ENCODE peak calls at places on chromosomes 3 and 15, in ten cellular contexts. W, M, P, H, A, F, L, Q, V and X are unnamed samples.

GRCh38 chr15:100266166-100266565 is 75.6 kb downstream of the ADAMTS17 start:
- DNase-seq in W (no peak), M (no peak), P (no peak), H (no peak), A (no peak), F (no peak), L (no peak), Q (peak), V (no peak), X (no peak)

GRCh38 chr15:57440799-57441198 is 64.5 kb downstream of the CGNL1 start:
- DNase-seq in W (no peak), M (peak), P (peak), H (no peak), A (no peak), F (no peak), L (peak), Q (no peak), V (peak), X (no peak)

GRCh38 chr15:70133296-70133695 is 35.6 kb upstream of the TLE3 start:
- DNase-seq in W (no peak), M (no peak), P (no peak), H (no peak), A (no peak), F (no peak), L (no peak), Q (no peak), V (no peak), X (no peak)

GRCh38 chr15:38216763-38217162 is 35.9 kb upstream of the SPRED1 start:
- DNase-seq in W (no peak), M (no peak), P (no peak), H (no peak), A (no peak), F (no peak), L (peak), Q (no peak), V (no peak), X (no peak)

GRCh38 chr3:87196879-87197278 is 30.2 kb upstream of the CHMP2B start:
- DNase-seq in W (no peak), M (no peak), P (no peak), H (no peak), A (no peak), F (no peak), L (no peak), Q (no peak), V (no peak), X (no peak)

GRCh38 chr3:35484939-35485605 is 154.3 kb upstream of the ARPP21 start:
- DNase-seq in W (no peak), M (no peak), P (no peak), H (no peak), A (no peak), F (no peak), L (no peak), Q (no peak), V (no peak), X (no peak)

GRCh38 chr3:23805881-23806321 is at the start of gene UBE2E1:
- DNase-seq in W (peak), M (peak), P (peak), H (peak), A (peak), F (peak), L (peak), Q (peak), V (peak), X (peak)

GRCh38 chr15:78220713-78221112 is 13.7 kb downstream of the ACSBG1 start:
- DNase-seq in W (no peak), M (no peak), P (no peak), H (no peak), A (no peak), F (no peak), L (no peak), Q (no peak), V (no peak), X (no peak)

GRCh38 chr15:44015555-44015954 is 179.5 kb downstream of the FRMD5 start:
- DNase-seq in W (no peak), M (no peak), P (no peak), H (no peak), A (no peak), F (no peak), L (no peak), Q (no peak), V (no peak), X (no peak)

GRCh38 chr15:64665179-64665578 is 110.2 kb downstream of the RBPMS2 start:
- DNase-seq in W (no peak), M (no peak), P (no peak), H (no peak), A (no peak), F (no peak), L (no peak), Q (no peak), V (no peak), X (no peak)

GRCh38 chr3:144058713-144059112 is 87.1 kb downstream of the DIPK2A start:
- DNase-seq in W (no peak), M (no peak), P (no peak), H (no peak), A (no peak), F (no peak), L (no peak), Q (no peak), V (no peak), X (no peak)

GRCh38 chr15:89835190-89835564 is 20.5 kb upstream of the ANPEP start:
- DNase-seq in W (no peak), M (no peak), P (no peak), H (no peak), A (no peak), F (no peak), L (no peak), Q (no peak), V (no peak), X (no peak)

GRCh38 chr15:31157644-31158069 is 56.1 kb upstream of the TRPM1 start:
- DNase-seq in W (no peak), M (no peak), P (no peak), H (no peak), A (no peak), F (no peak), L (no peak), Q (no peak), V (no peak), X (no peak)

GRCh38 chr3:179673522-179673921 is 20.7 kb downstream of the USP13 start:
- DNase-seq in W (no peak), M (no peak), P (no peak), H (no peak), A (no peak), F (no peak), L (no peak), Q (peak), V (no peak), X (no peak)

GRCh38 chr3:56323986-56324420 is 144.3 kb downstream of the ERC2 start:
- DNase-seq in W (no peak), M (peak), P (peak), H (no peak), A (no peak), F (peak), L (peak), Q (no peak), V (peak), X (no peak)

GRCh38 chr3:124609402-124609801 is 120.8 kb upstream of the UMPS start:
- DNase-seq in W (no peak), M (no peak), P (no peak), H (no peak), A (no peak), F (no peak), L (peak), Q (no peak), V (no peak), X (no peak)

GRCh38 chr3:159260049-159260662 is 458.3 kb downstream of the MFSD1 start:
- DNase-seq in W (no peak), M (peak), P (peak), H (no peak), A (no peak), F (peak), L (peak), Q (peak), V (peak), X (no peak)

GRCh38 chr3:124033360-124034015 is 41.6 kb upstream of the ROPN1 start:
- DNase-seq in W (peak), M (no peak), P (peak), H (no peak), A (no peak), F (no peak), L (peak), Q (no peak), V (no peak), X (peak)

GRCh38 chr3:154384504-154384903 is 45.5 kb downstream of the GPR149 start:
- DNase-seq in W (no peak), M (no peak), P (no peak), H (no peak), A (no peak), F (no peak), L (no peak), Q (no peak), V (no peak), X (no peak)

GRCh38 chr3:189267981-189268613 is 96.3 kb downstream of the TPRG1 start:
- DNase-seq in W (no peak), M (peak), P (peak), H (no peak), A (no peak), F (no peak), L (peak), Q (no peak), V (no peak), X (no peak)

GRCh38 chr3:177410734-177411133 is 213.5 kb upstream of the TBL1XR1 start:
- DNase-seq in W (no peak), M (no peak), P (no peak), H (no peak), A (no peak), F (no peak), L (no peak), Q (peak), V (no peak), X (no peak)

GRCh38 chr3:56962200-56962599 is 98.3 kb upstream of the SPATA12 start:
- DNase-seq in W (no peak), M (no peak), P (no peak), H (no peak), A (no peak), F (no peak), L (no peak), Q (no peak), V (no peak), X (no peak)

GRCh38 chr3:65170357-65171090 is 482.7 kb upstream of the ADAMTS9 start:
- DNase-seq in W (peak), M (peak), P (peak), H (no peak), A (no peak), F (peak), L (peak), Q (peak), V (peak), X (peak)

GRCh38 chr3:127688416-127689265 is 15.9 kb downstream of the ABTB1 start:
- DNase-seq in W (peak), M (peak), P (no peak), H (no peak), A (no peak), F (no peak), L (peak), Q (no peak), V (no peak), X (peak)

GRCh38 chr3:150871192-150871591 is 34.0 kb downstream of the MINDY4B start:
- DNase-seq in W (no peak), M (no peak), P (no peak), H (no peak), A (no peak), F (no peak), L (no peak), Q (no peak), V (no peak), X (no peak)

GRCh38 chr3:173066044-173066679 is 74.9 kb downstream of the SPATA16 start:
- DNase-seq in W (no peak), M (no peak), P (peak), H (no peak), A (no peak), F (no peak), L (peak), Q (no peak), V (no peak), X (peak)

GRCh38 chr3:127159547-127159946 is 33.4 kb upstream of the PRR23E start:
- DNase-seq in W (no peak), M (no peak), P (no peak), H (no peak), A (no peak), F (no peak), L (no peak), Q (no peak), V (no peak), X (no peak)

GRCh38 chr3:5799421-5799820 is 611.9 kb downstream of the EDEM1 start:
- DNase-seq in W (no peak), M (no peak), P (no peak), H (no peak), A (no peak), F (no peak), L (no peak), Q (no peak), V (no peak), X (no peak)

GRCh38 chr15:31360158-31360561 is 33.5 kb downstream of the KLF13 start:
- DNase-seq in W (no peak), M (no peak), P (no peak), H (no peak), A (no peak), F (no peak), L (no peak), Q (no peak), V (no peak), X (peak)

GRCh38 chr15:58473720-58474119 is 41.9 kb downstream of the LIPC start:
- DNase-seq in W (no peak), M (peak), P (peak), H (no peak), A (no peak), F (no peak), L (peak), Q (no peak), V (peak), X (no peak)

GRCh38 chr3:48119495-48120193 is 68.6 kb downstream of the CDC25A start:
- DNase-seq in W (no peak), M (peak), P (peak), H (no peak), A (no peak), F (peak), L (peak), Q (peak), V (no peak), X (peak)

GRCh38 chr3:186400677-186401076 is 38.6 kb upstream of the DGKG start:
- DNase-seq in W (no peak), M (peak), P (no peak), H (no peak), A (no peak), F (no peak), L (peak), Q (no peak), V (no peak), X (no peak)

GRCh38 chr15:63573533-63573932 is 23.7 kb upstream of the FBXL22 start:
- DNase-seq in W (no peak), M (no peak), P (no peak), H (no peak), A (no peak), F (no peak), L (peak), Q (no peak), V (no peak), X (no peak)

GRCh38 chr3:8836096-8836495 is 66.7 kb upstream of the OXTR start:
- DNase-seq in W (no peak), M (no peak), P (no peak), H (no peak), A (no peak), F (no peak), L (no peak), Q (no peak), V (no peak), X (no peak)

GRCh38 chr3:62622553-62623174 is 249.3 kb upstream of the FEZF2 start:
- DNase-seq in W (no peak), M (peak), P (peak), H (no peak), A (no peak), F (no peak), L (peak), Q (no peak), V (no peak), X (no peak)

GRCh38 chr3:183698760-183699159 is 1.2 kb downstream of the YEATS2 start:
- DNase-seq in W (no peak), M (peak), P (peak), H (no peak), A (no peak), F (no peak), L (peak), Q (no peak), V (no peak), X (peak)

GRCh38 chr3:12536423-12536822 is 8.9 kb downstream of the MKRN2OS start:
- DNase-seq in W (no peak), M (peak), P (no peak), H (no peak), A (no peak), F (no peak), L (peak), Q (no peak), V (no peak), X (no peak)

GRCh38 chr3:114383875-114384557 is 90.2 kb downstream of the TIGIT start:
- DNase-seq in W (peak), M (peak), P (peak), H (no peak), A (peak), F (peak), L (peak), Q (peak), V (peak), X (peak)

GRCh38 chr3:5758699-5759098 is 571.2 kb downstream of the EDEM1 start:
- DNase-seq in W (no peak), M (no peak), P (no peak), H (no peak), A (no peak), F (no peak), L (no peak), Q (no peak), V (no peak), X (no peak)